ENCODE peak calls at places on chromosome 5, in seven cellular contexts. F, H, P, Q, U, C and Y are unnamed samples.

GRCh38 chr5:68159251-68159951 is 56.2 kb upstream of the PIK3R1 start:
- DNase-seq in F (no peak), H (peak; percentile 74), P (peak; percentile 54), Q (no peak), U (peak; percentile 72), C (no peak), Y (no peak)

GRCh38 chr5:68374770-68375518 is 159.4 kb downstream of the PIK3R1 start:
- DNase-seq in F (peak; percentile 78), H (no peak), P (no peak), Q (no peak), U (no peak), C (peak; percentile 79), Y (no peak)

GRCh38 chr5:93621340-93621872 is 38.4 kb downstream of the NR2F1 start:
- DNase-seq in F (peak; percentile 31), H (peak; percentile 72), P (peak; percentile 82), Q (peak; percentile 75), U (peak; percentile 89), C (no peak), Y (no peak)

GRCh38 chr5:138975098-138975847 is 100.1 kb upstream of the LRRTM2 start:
- DNase-seq in F (peak; percentile 84), H (peak; percentile 75), P (peak; percentile 70), Q (peak; percentile 66), U (peak; percentile 79), C (peak; percentile 34), Y (peak; percentile 52)

GRCh38 chr5:135458356-135458755 is 6.2 kb upstream of the TIFAB start:
- DNase-seq in F (no peak), H (no peak), P (no peak), Q (no peak), U (no peak), C (no peak), Y (no peak)

GRCh38 chr5:140214831-140215230 is 39.8 kb downstream of the CYSTM1 start:
- DNase-seq in F (peak; percentile 87), H (peak; percentile 88), P (peak; percentile 87), Q (no peak), U (no peak), C (peak; percentile 76), Y (no peak)

GRCh38 chr5:71924980-71925379 is 182.3 kb upstream of the MAP1B start:
- DNase-seq in F (peak; percentile 68), H (peak; percentile 50), P (no peak), Q (peak; percentile 74), U (no peak), C (no peak), Y (no peak)

GRCh38 chr5:44875661-44876250 is 67.0 kb downstream of the MRPS30 start:
- DNase-seq in F (peak; percentile 13), H (peak; percentile 74), P (no peak), Q (peak; percentile 89), U (no peak), C (no peak), Y (peak; percentile 99)

GRCh38 chr5:148996270-148996669 is 66.6 kb downstream of the SH3TC2 start:
- DNase-seq in F (no peak), H (no peak), P (no peak), Q (no peak), U (no peak), C (no peak), Y (no peak)

GRCh38 chr5:55226027-55226933 is 835 bp downstream of the MCIDAS start:
- DNase-seq in F (peak; percentile 13), H (no peak), P (no peak), Q (peak; percentile 51), U (no peak), C (no peak), Y (no peak)

GRCh38 chr5:68331202-68332108 is 115.9 kb downstream of the PIK3R1 start:
- DNase-seq in F (peak; percentile 53), H (peak; percentile 72), P (no peak), Q (no peak), U (no peak), C (no peak), Y (no peak)

GRCh38 chr5:64971538-64971937 is 202.8 kb downstream of the CWC27 start:
- DNase-seq in F (peak; percentile 34), H (peak; percentile 32), P (no peak), Q (peak; percentile 3), U (no peak), C (no peak), Y (no peak)

GRCh38 chr5:126043684-126044083 is 379.5 kb upstream of the GRAMD2B start:
- DNase-seq in F (no peak), H (no peak), P (no peak), Q (no peak), U (no peak), C (no peak), Y (no peak)

GRCh38 chr5:26948921-26949320 is 89.5 kb downstream of the CDH9 start:
- DNase-seq in F (no peak), H (no peak), P (no peak), Q (no peak), U (no peak), C (no peak), Y (no peak)

GRCh38 chr5:149062371-149063016 is 368 bp downstream of the SH3TC2 start:
- DNase-seq in F (peak; percentile 79), H (peak; percentile 47), P (no peak), Q (peak; percentile 97), U (no peak), C (peak; percentile 68), Y (no peak)

GRCh38 chr5:87298687-87299362 is 31.1 kb downstream of the RASA1 start:
- DNase-seq in F (no peak), H (peak; percentile 23), P (no peak), Q (no peak), U (no peak), C (no peak), Y (no peak)

GRCh38 chr5:77167695-77168111 is 42.8 kb upstream of the PDE8B start:
- DNase-seq in F (peak; percentile 86), H (peak; percentile 88), P (no peak), Q (no peak), U (no peak), C (peak; percentile 55), Y (peak; percentile 35)

GRCh38 chr5:175696139-175696854 is 38.4 kb downstream of the HRH2 start:
- DNase-seq in F (no peak), H (no peak), P (peak; percentile 85), Q (no peak), U (peak; percentile 82), C (no peak), Y (no peak)

GRCh38 chr5:78747703-78748359 is 99.3 kb upstream of the LHFPL2 start:
- DNase-seq in F (peak; percentile 89), H (peak; percentile 90), P (no peak), Q (no peak), U (no peak), C (peak; percentile 61), Y (no peak)

GRCh38 chr5:103546858-103547257 is 15.7 kb downstream of the NUDT12 start:
- DNase-seq in F (no peak), H (no peak), P (no peak), Q (no peak), U (no peak), C (no peak), Y (no peak)

GRCh38 chr5:149611327-149611726 is 30.0 kb downstream of the ARHGEF37 start:
- DNase-seq in F (peak; percentile 57), H (peak; percentile 89), P (peak; percentile 67), Q (no peak), U (peak; percentile 76), C (peak; percentile 45), Y (no peak)

GRCh38 chr5:173294673-173295320 is 33.4 kb downstream of the STC2 start:
- DNase-seq in F (no peak), H (no peak), P (no peak), Q (peak; percentile 26), U (no peak), C (no peak), Y (no peak)

GRCh38 chr5:143657814-143658395 is 154.1 kb upstream of the HMHB1 start:
- DNase-seq in F (peak; percentile 54), H (peak; percentile 65), P (no peak), Q (peak; percentile 4), U (no peak), C (no peak), Y (no peak)

GRCh38 chr5:95712347-95712958 is 18.7 kb upstream of the RHOBTB3 start:
- DNase-seq in F (peak; percentile 83), H (peak; percentile 41), P (no peak), Q (peak; percentile 49), U (no peak), C (no peak), Y (peak; percentile 66)

GRCh38 chr5:159586941-159587340 is 256.7 kb upstream of the IL12B start:
- DNase-seq in F (no peak), H (no peak), P (no peak), Q (no peak), U (no peak), C (no peak), Y (no peak)

GRCh38 chr5:159576902-159577301 is 246.6 kb upstream of the IL12B start:
- DNase-seq in F (no peak), H (no peak), P (no peak), Q (no peak), U (no peak), C (no peak), Y (no peak)

GRCh38 chr5:159582756-159583523 is 252.7 kb upstream of the IL12B start:
- DNase-seq in F (peak; percentile 20), H (peak; percentile 43), P (no peak), Q (no peak), U (no peak), C (no peak), Y (no peak)

GRCh38 chr5:159581502-159582249 is 251.4 kb upstream of the IL12B start:
- DNase-seq in F (peak; percentile 95), H (peak; percentile 71), P (no peak), Q (no peak), U (no peak), C (peak; percentile 49), Y (peak; percentile 99)
- TF ChIP-seq CTCF in F (peak; percentile 45), H (peak; percentile 34), P (no peak), Q (no peak), U (no peak), C (peak; percentile 29), Y (peak; percentile 29)

GRCh38 chr5:28576022-28576421 is 1537.6 kb upstream of the CDH9 start:
- DNase-seq in F (no peak), H (no peak), P (no peak), Q (peak; percentile 1), U (no peak), C (no peak), Y (peak; percentile 9)
- TF ChIP-seq CTCF in F (no peak), H (no peak), P (no peak), Q (peak; percentile 3), U (no peak), C (no peak), Y (peak; percentile 74)

GRCh38 chr5:9544502-9545300 is 1.2 kb downstream of the SEMA5A start:
- DNase-seq in F (peak; percentile 79), H (peak; percentile 85), P (peak; percentile 87), Q (peak; percentile 48), U (peak; percentile 92), C (no peak), Y (no peak)
- TF ChIP-seq CTCF in F (peak; percentile 76), H (peak; percentile 73), P (peak; percentile 77), Q (peak; percentile 91), U (peak; percentile 92), C (peak; percentile 98), Y (peak; percentile 93)

GRCh38 chr5:169499990-169500389 is 83.6 kb upstream of the SPDL1 start:
- DNase-seq in F (no peak), H (no peak), P (no peak), Q (no peak), U (no peak), C (no peak), Y (no peak)

GRCh38 chr5:169507051-169507450 is 76.5 kb upstream of the SPDL1 start:
- DNase-seq in F (no peak), H (no peak), P (no peak), Q (no peak), U (no peak), C (no peak), Y (no peak)

DNA sequence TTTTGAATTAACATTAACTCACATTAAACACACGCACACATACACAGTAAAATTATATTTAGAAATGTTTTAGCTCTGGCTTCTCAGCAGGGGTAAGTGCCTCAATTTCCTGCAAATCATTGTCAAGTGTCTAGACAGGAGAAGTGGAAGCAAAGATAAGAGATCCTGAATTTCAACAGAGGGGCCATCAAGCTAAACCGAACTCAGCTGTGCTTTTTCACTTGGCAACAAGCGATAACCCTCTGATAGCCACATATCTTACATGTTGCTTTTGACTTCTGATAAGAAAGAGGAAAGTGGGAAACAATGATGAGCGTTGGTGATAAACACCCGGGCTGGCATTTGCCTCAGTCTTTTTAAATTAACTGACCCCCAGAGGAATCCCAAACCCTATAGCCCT is 79.7 kb upstream of the SPDL1 start:
- DNase-seq in F (no peak), H (no peak), P (no peak), Q (peak; percentile 76), U (no peak), C (no peak), Y (no peak)
- TF ChIP-seq CTCF in F (no peak), H (no peak), P (no peak), Q (no peak), U (no peak), C (no peak), Y (no peak)